ENCODE peak calls at places on chromosomes 5 and 9, in seven cellular contexts. I, M, W, Q, R, J and L are unnamed samples.
A peak's percentile ranks its signal among the peaks of the same experiment; 100 is the strongest.

GRCh38 chr9:128120061-128120740 is 7.3 kb downstream of the PTGES2 start:
- DNase-seq in I (peak; percentile 55), M (no peak), W (no peak), Q (no peak), R (no peak), J (no peak), L (no peak)

GRCh38 chr5:32508806-32509805 is 64.6 kb upstream of the ZFR start:
- DNase-seq in I (no peak), M (no peak), W (no peak), Q (no peak), R (no peak), J (no peak), L (peak; percentile 45)

GRCh38 chr5:43315262-43315661 is 2.0 kb upstream of the HMGCS1 start:
- DNase-seq in I (no peak), M (no peak), W (no peak), Q (no peak), R (peak; percentile 39), J (no peak), L (no peak)

GRCh38 chr5:133552925-133553525 is 59.3 kb downstream of the FSTL4 start:
- DNase-seq in I (peak; percentile 73), M (peak; percentile 55), W (no peak), Q (no peak), R (peak; percentile 62), J (peak; percentile 17), L (peak; percentile 29)

GRCh38 chr9:5512658-5513452 is 2.5 kb downstream of the PDCD1LG2 start:
- DNase-seq in I (no peak), M (no peak), W (no peak), Q (no peak), R (no peak), J (no peak), L (no peak)

GRCh38 chr9:37706290-37706689 is 47.3 kb upstream of the TRMT10B start:
- DNase-seq in I (no peak), M (no peak), W (no peak), Q (no peak), R (no peak), J (no peak), L (no peak)

GRCh38 chr9:86082870-86083269 is 16.5 kb downstream of the GOLM1 start:
- DNase-seq in I (peak; percentile 79), M (no peak), W (no peak), Q (no peak), R (no peak), J (no peak), L (no peak)

GRCh38 chr9:96719538-96720315 is 58.2 kb downstream of the ZNF510 start:
- DNase-seq in I (peak; percentile 53), M (no peak), W (no peak), Q (no peak), R (no peak), J (no peak), L (no peak)

GRCh38 chr9:81787747-81788632 is 98.6 kb upstream of the TLE1 start:
- DNase-seq in I (peak; percentile 83), M (peak; percentile 8), W (no peak), Q (no peak), R (peak; percentile 41), J (no peak), L (no peak)

GRCh38 chr5:156543348-156543747 is 216.4 kb downstream of the SGCD start:
- DNase-seq in I (no peak), M (no peak), W (no peak), Q (no peak), R (no peak), J (no peak), L (no peak)

GRCh38 chr5:9233035-9233434 is 312.8 kb downstream of the SEMA5A start:
- DNase-seq in I (no peak), M (no peak), W (no peak), Q (no peak), R (no peak), J (no peak), L (no peak)

GRCh38 chr5:167413503-167413902 is 877.9 kb upstream of the WWC1 start:
- DNase-seq in I (no peak), M (no peak), W (no peak), Q (no peak), R (no peak), J (no peak), L (no peak)

GRCh38 chr5:1781726-1782384 is 17.8 kb downstream of the MRPL36 start:
- DNase-seq in I (no peak), M (no peak), W (peak; percentile 61), Q (no peak), R (no peak), J (no peak), L (no peak)

GRCh38 chr9:134405527-134405926 is 79.3 kb downstream of the RXRA start:
- DNase-seq in I (no peak), M (no peak), W (no peak), Q (no peak), R (no peak), J (no peak), L (no peak)

GRCh38 chr9:111598730-111599091 is 736 bp downstream of the PTGR1 start:
- DNase-seq in I (peak; percentile 73), M (peak; percentile 50), W (no peak), Q (no peak), R (no peak), J (no peak), L (peak; percentile 91)

GRCh38 chr9:109198736-109199384 is 31.8 kb upstream of the FRRS1L start:
- DNase-seq in I (no peak), M (no peak), W (no peak), Q (no peak), R (no peak), J (no peak), L (no peak)
- TF ChIP-seq CTCF in I (no peak), M (no peak), W (no peak), Q (no peak), R (peak; percentile 5), J (no peak), L (no peak)

DNA sequence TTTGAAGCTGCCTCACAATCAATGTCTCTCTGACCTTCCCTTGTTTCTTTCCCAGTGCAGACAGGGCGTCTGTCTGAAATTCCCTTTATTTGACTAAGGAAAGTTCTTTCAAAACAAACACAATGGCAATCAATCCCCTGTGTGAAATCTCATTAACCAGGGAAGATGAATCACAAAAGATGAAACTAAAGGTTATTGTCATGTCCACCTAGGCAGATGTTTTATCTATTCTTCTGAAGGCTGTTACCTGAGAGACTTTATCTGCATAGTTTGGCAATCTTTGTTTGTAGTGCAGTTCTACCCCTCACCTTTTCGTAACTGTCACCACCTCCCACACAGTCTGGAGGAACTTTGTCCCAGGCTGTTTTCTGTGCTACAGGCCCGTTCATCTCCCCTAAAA is 217.5 kb upstream of the RIOK2 start:
- DNase-seq in I (no peak), M (no peak), W (no peak), Q (no peak), R (no peak), J (no peak), L (no peak)
- H3K4me3 ChIP-seq in I (no peak overlapping the region), M (no peak overlapping the region), W (no peak overlapping the region), Q (no peak overlapping the region), R (no peak overlapping the region), J (no peak overlapping the region), L (no peak overlapping the region)

GRCh38 chr9:87894998-87895625 is 12.4 kb downstream of the SPATA31E1 start:
- DNase-seq in I (no peak), M (no peak), W (no peak), Q (no peak), R (no peak), J (no peak), L (no peak)

GRCh38 chr9:87896891-87897290 is 14.2 kb downstream of the SPATA31E1 start:
- DNase-seq in I (no peak), M (no peak), W (no peak), Q (no peak), R (no peak), J (no peak), L (no peak)

GRCh38 chr9:87892956-87893355 is 10.3 kb downstream of the SPATA31E1 start:
- DNase-seq in I (no peak), M (no peak), W (no peak), Q (no peak), R (no peak), J (no peak), L (no peak)

DNA sequence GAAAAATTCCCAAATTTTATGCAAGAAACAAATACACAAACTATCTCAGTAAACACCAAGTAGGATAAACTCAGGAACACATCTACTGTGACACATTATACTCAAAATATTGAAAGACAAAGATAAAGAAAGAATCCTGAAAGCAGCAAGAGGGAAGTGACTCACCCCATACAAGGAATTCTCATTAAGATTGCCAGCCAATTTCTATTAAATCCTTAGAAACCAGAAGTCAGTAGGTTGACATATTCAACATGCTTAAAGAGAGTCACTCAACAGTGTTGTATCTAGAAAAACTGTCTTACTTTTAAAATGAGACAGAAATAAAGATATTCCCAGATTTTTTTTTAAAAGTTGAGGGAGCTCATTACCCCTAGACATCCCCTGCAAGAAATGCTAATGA is 15.5 kb downstream of the SPATA31E1 start:
- DNase-seq in I (no peak), M (no peak), W (no peak), Q (no peak), R (no peak), J (no peak), L (no peak)
- TF ChIP-seq POLR2A in I (no peak), M (no peak), W (no peak), Q (no peak), R (no peak), J (no peak), L (no peak)

GRCh38 chr9:77290373-77290772 is 113.0 kb downstream of the VPS13A start:
- DNase-seq in I (no peak), M (no peak), W (no peak), Q (no peak), R (no peak), J (no peak), L (no peak)

GRCh38 chr9:77293949-77294348 is 116.6 kb downstream of the VPS13A start:
- DNase-seq in I (no peak), M (no peak), W (no peak), Q (no peak), R (no peak), J (no peak), L (no peak)

DNA sequence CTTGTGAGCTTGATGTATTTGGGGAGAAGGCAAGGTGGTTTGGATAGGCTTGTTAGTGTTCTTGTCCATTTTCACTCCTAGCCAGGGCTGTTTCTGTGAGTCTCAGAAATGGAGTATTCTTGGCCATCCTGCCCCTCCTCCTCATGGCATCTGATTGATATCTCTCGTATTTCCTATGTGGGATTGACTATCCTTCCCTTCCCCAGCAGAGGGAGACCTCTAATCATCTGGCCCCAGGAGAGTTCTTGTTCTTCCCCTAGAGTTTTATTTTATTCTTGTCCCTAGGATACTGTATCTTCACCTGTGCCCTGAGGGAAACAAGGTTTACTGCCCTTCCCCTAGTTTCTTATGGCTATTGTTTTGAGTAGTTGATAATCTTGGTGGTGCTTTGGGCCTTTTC is 114.4 kb downstream of the VPS13A start:
- DNase-seq in I (no peak), M (peak; percentile 43), W (no peak), Q (no peak), R (peak; percentile 29), J (no peak), L (no peak)
- TF ChIP-seq CTCF in I (no peak), M (peak; percentile 47), W (no peak), Q (peak; percentile 15), R (peak; percentile 42), J (no peak), L (no peak)